ENCODE peak calls at places on chromosomes 16 and 17, in six cellular contexts. One of them, this sample, is unnamed.

GRCh38 chr17:71111945-71112344 is 942.6 kb downstream of the KCNJ2 start:
- ATAC-seq in upper lobe of left lung: no peak
- ATAC-seq in right lobe of liver: no peak
- ATAC-seq in A549: no peak
- ATAC-seq in GM12878: no peak
- ATAC-seq in K562: no peak
- ATAC-seq in this sample: no peak

GRCh38 chr17:31869797-31870568 is 10.9 kb upstream of the COPRS start:
- ATAC-seq in upper lobe of left lung: no peak
- ATAC-seq in right lobe of liver: no peak
- ATAC-seq in A549: no peak
- ATAC-seq in GM12878: no peak
- ATAC-seq in K562: no peak
- ATAC-seq in this sample: no peak

GRCh38 chr16:19130852-19131808 is 17.4 kb downstream of the ITPRIPL2 start:
- ATAC-seq in upper lobe of left lung: peak
- ATAC-seq in right lobe of liver: peak
- ATAC-seq in A549: peak
- ATAC-seq in GM12878: peak
- ATAC-seq in K562: peak
- ATAC-seq in this sample: peak

GRCh38 chr17:18261146-18261515 is 669 bp downstream of the MIEF2 start:
- ATAC-seq in upper lobe of left lung: peak
- ATAC-seq in right lobe of liver: peak
- ATAC-seq in A549: peak
- ATAC-seq in GM12878: peak
- ATAC-seq in K562: peak
- ATAC-seq in this sample: peak

GRCh38 chr17:41678907-41679739 is 9.6 kb upstream of the EIF1 start:
- ATAC-seq in upper lobe of left lung: peak
- ATAC-seq in right lobe of liver: peak
- ATAC-seq in A549: peak
- ATAC-seq in GM12878: peak
- ATAC-seq in K562: peak
- ATAC-seq in this sample: peak

GRCh38 chr17:47618416-47618815 is 31.3 kb upstream of the KPNB1 start:
- ATAC-seq in upper lobe of left lung: no peak
- ATAC-seq in right lobe of liver: peak
- ATAC-seq in A549: peak
- ATAC-seq in GM12878: no peak
- ATAC-seq in K562: no peak
- ATAC-seq in this sample: no peak

GRCh38 chr16:58022601-58023371 is 2.8 kb upstream of the MMP15 start:
- ATAC-seq in upper lobe of left lung: peak
- ATAC-seq in right lobe of liver: no peak
- ATAC-seq in A549: no peak
- ATAC-seq in GM12878: no peak
- ATAC-seq in K562: no peak
- ATAC-seq in this sample: peak

GRCh38 chr17:29215717-29216116 is 30.9 kb upstream of the CRYBA1 start:
- ATAC-seq in upper lobe of left lung: no peak
- ATAC-seq in right lobe of liver: no peak
- ATAC-seq in A549: no peak
- ATAC-seq in GM12878: no peak
- ATAC-seq in K562: no peak
- ATAC-seq in this sample: no peak

GRCh38 chr16:56744996-56745640 is 15.2 kb downstream of the NUP93 start:
- ATAC-seq in upper lobe of left lung: no peak
- ATAC-seq in right lobe of liver: no peak
- ATAC-seq in A549: no peak
- ATAC-seq in GM12878: peak
- ATAC-seq in K562: peak
- ATAC-seq in this sample: no peak

GRCh38 chr17:64118452-64118979 is 11.4 kb downstream of the ERN1 start:
- ATAC-seq in upper lobe of left lung: peak
- ATAC-seq in right lobe of liver: peak
- ATAC-seq in A549: no peak
- ATAC-seq in GM12878: no peak
- ATAC-seq in K562: peak
- ATAC-seq in this sample: peak

GRCh38 chr16:29148867-29149272 is 164.0 kb downstream of the LAT start:
- ATAC-seq in upper lobe of left lung: peak
- ATAC-seq in right lobe of liver: peak
- ATAC-seq in A549: no peak
- ATAC-seq in GM12878: no peak
- ATAC-seq in K562: peak
- ATAC-seq in this sample: no peak

GRCh38 chr17:21043296-21044232 is 753 bp upstream of the USP22 start:
- ATAC-seq in upper lobe of left lung: peak
- ATAC-seq in right lobe of liver: peak
- ATAC-seq in A549: peak
- ATAC-seq in GM12878: peak
- ATAC-seq in K562: peak
- ATAC-seq in this sample: peak
- TF ChIP-seq POLR2A in upper lobe of left lung: peak
- TF ChIP-seq POLR2A in right lobe of liver: peak
- TF ChIP-seq POLR2A in A549: peak
- TF ChIP-seq POLR2A in GM12878: peak
- TF ChIP-seq POLR2A in K562: peak
- TF ChIP-seq POLR2A in this sample: peak

GRCh38 chr16:50311134-50311528 is 44.8 kb downstream of the ADCY7 start:
- ATAC-seq in upper lobe of left lung: no peak
- ATAC-seq in right lobe of liver: no peak
- ATAC-seq in A549: no peak
- ATAC-seq in GM12878: no peak
- ATAC-seq in K562: no peak
- ATAC-seq in this sample: no peak
- TF ChIP-seq POLR2A in upper lobe of left lung: no peak
- TF ChIP-seq POLR2A in right lobe of liver: no peak
- TF ChIP-seq POLR2A in A549: no peak
- TF ChIP-seq POLR2A in GM12878: no peak
- TF ChIP-seq POLR2A in K562: no peak
- TF ChIP-seq POLR2A in this sample: no peak

GRCh38 chr17:34703533-34703932 is 124.2 kb downstream of the TMEM132E start:
- ATAC-seq in upper lobe of left lung: no peak
- ATAC-seq in right lobe of liver: peak
- ATAC-seq in A549: no peak
- ATAC-seq in GM12878: no peak
- ATAC-seq in K562: no peak
- ATAC-seq in this sample: no peak
- TF ChIP-seq POLR2A in upper lobe of left lung: no peak
- TF ChIP-seq POLR2A in right lobe of liver: no peak
- TF ChIP-seq POLR2A in A549: no peak
- TF ChIP-seq POLR2A in GM12878: no peak
- TF ChIP-seq POLR2A in K562: no peak
- TF ChIP-seq POLR2A in this sample: no peak

GRCh38 chr17:77320501-77321256 is 179.9 kb downstream of the SEC14L1 start:
- ATAC-seq in upper lobe of left lung: no peak
- ATAC-seq in right lobe of liver: no peak
- ATAC-seq in A549: no peak
- ATAC-seq in GM12878: peak
- ATAC-seq in K562: peak
- ATAC-seq in this sample: no peak

GRCh38 chr17:77318021-77318420 is 177.3 kb downstream of the SEC14L1 start:
- ATAC-seq in upper lobe of left lung: no peak
- ATAC-seq in right lobe of liver: no peak
- ATAC-seq in A549: no peak
- ATAC-seq in GM12878: no peak
- ATAC-seq in K562: no peak
- ATAC-seq in this sample: no peak

GRCh38 chr17:77318491-77319210 is 177.9 kb downstream of the SEC14L1 start:
- ATAC-seq in upper lobe of left lung: peak
- ATAC-seq in right lobe of liver: no peak
- ATAC-seq in A549: no peak
- ATAC-seq in GM12878: no peak
- ATAC-seq in K562: no peak
- ATAC-seq in this sample: no peak

GRCh38 chr17:77320046-77320445 is 179.3 kb downstream of the SEC14L1 start:
- ATAC-seq in upper lobe of left lung: peak
- ATAC-seq in right lobe of liver: no peak
- ATAC-seq in A549: no peak
- ATAC-seq in GM12878: no peak
- ATAC-seq in K562: no peak
- ATAC-seq in this sample: peak

DNA sequence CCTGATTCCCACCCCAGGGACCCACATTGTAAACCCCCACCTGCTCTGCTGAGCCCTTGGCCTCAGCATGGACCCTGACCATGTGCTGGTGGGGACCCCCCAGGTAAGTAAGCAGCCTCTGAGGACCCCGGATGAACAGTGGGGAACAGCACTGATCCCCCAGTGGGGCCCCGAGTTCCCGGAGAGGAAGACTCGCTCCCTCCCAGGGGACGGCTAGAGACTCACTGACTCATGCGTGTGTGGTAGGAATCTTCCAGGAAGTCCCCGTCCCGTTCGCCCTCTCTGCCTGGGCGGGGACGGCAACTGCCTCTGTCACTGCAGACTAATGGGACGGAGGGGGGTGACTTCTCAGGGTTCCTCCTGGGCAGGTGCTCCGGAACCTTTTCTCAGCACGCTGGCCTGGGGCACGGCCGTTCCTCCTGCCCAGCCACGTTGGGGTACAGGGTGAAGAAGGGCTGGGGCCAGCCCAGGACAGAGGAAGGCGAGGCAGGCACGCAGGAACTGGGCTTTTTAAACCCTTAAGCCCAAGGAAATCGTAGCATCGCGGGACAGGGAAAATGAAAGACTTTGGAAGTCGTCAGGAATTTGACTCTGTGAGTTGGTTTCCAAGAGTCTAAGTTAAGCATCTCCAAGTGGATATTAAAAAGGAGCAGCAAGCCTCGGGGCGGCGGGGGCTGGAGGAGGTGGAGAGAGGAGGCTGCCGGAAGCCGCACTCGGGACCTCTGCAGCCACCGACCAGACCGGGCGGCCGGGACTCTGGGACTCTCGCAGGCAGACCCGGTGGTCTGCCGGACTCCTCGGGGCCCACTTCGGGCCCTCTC is 178.7 kb downstream of the SEC14L1 start:
- ATAC-seq in upper lobe of left lung: peak
- ATAC-seq in right lobe of liver: peak
- ATAC-seq in A549: peak
- ATAC-seq in GM12878: peak
- ATAC-seq in K562: peak
- ATAC-seq in this sample: peak
- TF ChIP-seq POLR2A in upper lobe of left lung: peak
- TF ChIP-seq POLR2A in right lobe of liver: peak
- TF ChIP-seq POLR2A in A549: peak
- TF ChIP-seq POLR2A in GM12878: peak
- TF ChIP-seq POLR2A in K562: peak
- TF ChIP-seq POLR2A in this sample: peak

GRCh38 chr17:21039839-21040575 is 2.8 kb downstream of the USP22 start:
- ATAC-seq in upper lobe of left lung: no peak
- ATAC-seq in right lobe of liver: no peak
- ATAC-seq in A549: no peak
- ATAC-seq in GM12878: no peak
- ATAC-seq in K562: no peak
- ATAC-seq in this sample: no peak

GRCh38 chr17:21044971-21045370 is 2.2 kb upstream of the USP22 start:
- ATAC-seq in upper lobe of left lung: no peak
- ATAC-seq in right lobe of liver: no peak
- ATAC-seq in A549: no peak
- ATAC-seq in GM12878: no peak
- ATAC-seq in K562: no peak
- ATAC-seq in this sample: no peak

GRCh38 chr17:21046215-21046614 is 3.4 kb upstream of the USP22 start:
- ATAC-seq in upper lobe of left lung: no peak
- ATAC-seq in right lobe of liver: no peak
- ATAC-seq in A549: no peak
- ATAC-seq in GM12878: no peak
- ATAC-seq in K562: no peak
- ATAC-seq in this sample: no peak

GRCh38 chr17:21041753-21042433 is 918 bp downstream of the USP22 start:
- ATAC-seq in upper lobe of left lung: peak
- ATAC-seq in right lobe of liver: peak
- ATAC-seq in A549: peak
- ATAC-seq in GM12878: peak
- ATAC-seq in K562: peak
- ATAC-seq in this sample: peak

DNA sequence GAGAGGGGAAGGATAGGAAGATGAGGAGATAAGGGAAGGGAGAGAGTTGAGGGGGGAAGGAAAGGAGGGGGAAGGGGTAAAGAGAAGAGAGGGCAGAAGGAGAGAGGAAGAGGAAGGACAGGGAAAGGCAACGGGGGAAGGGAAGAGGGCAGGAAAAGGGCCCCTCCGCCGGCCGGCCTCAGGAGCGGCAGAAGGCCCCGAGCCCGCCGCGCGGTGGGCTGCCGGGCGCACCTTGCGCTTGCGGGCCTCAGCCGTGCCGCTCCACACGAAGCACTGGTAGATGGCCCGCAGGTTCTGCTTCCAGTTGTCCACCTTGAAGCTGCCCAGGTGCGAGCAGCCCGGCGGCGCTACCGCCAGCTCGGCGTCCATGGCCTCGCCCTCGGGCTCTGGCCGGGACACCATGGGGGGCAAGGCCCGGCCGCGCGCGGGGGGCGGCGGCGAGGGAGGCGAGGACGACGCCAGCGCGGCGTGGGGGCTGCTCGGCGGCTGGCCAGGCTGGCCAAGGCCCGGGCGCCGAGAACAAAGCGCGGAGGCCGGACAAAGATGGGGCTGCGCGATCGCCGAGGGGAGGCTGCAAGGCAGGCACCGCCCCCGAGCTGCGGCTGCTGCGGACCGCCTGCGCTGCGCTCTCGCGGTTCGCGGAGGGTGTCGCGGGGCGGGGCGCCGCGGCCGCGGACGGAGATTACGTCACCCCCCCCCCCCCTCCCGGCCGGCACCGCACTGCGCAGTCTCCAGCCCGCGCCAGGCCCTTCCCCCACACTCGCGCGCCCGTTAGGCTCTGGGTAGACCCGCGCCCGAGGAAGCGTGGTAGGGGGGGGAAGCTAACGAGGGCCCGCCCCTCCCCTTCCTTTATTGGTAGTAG is at the start of gene USP22:
- ATAC-seq in upper lobe of left lung: peak
- ATAC-seq in right lobe of liver: peak
- ATAC-seq in A549: peak
- ATAC-seq in GM12878: peak
- ATAC-seq in K562: peak
- ATAC-seq in this sample: peak
- TF ChIP-seq POLR2A in upper lobe of left lung: peak
- TF ChIP-seq POLR2A in right lobe of liver: peak
- TF ChIP-seq POLR2A in A549: peak
- TF ChIP-seq POLR2A in GM12878: peak
- TF ChIP-seq POLR2A in K562: peak
- TF ChIP-seq POLR2A in this sample: peak

DNA sequence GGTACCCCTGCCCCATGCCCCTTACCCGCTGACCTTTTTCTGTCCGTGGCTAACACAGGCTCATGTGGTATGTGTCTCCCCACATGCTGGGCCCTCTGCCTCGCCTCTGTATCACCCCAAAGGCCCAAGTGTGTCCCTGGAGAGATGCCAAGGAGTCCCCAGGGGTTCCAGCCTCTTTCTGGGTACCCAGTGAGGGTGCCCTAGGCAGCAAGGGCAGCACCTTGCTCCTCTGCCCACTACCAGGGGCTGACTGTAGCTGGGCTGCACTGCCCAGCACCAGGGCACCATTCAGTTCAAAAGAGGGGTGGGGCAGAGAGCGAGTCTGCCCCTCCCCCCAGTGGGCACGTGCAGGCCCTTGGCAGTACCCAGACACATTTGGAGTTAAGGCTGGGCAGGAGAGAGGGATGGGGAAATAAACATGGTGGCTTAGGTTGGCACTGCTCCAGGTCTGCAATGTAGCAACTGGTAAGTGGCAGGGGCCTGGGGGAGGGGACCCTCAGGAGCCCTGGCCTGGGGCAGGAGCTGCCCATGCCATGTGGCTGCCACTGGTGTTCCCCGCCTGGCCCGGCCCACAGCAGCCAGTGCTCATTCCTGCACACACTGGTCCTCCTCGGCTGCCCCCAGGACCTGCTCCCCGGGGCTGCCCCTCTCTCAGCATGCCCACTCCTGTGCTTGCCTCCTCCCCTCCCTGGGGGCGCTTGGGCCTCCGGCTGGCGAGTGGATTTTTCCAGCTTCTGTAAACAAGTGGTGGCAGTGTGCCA is 9.1 kb downstream of the THRA start:
- ATAC-seq in upper lobe of left lung: peak
- ATAC-seq in right lobe of liver: peak
- ATAC-seq in A549: peak
- ATAC-seq in GM12878: no peak
- ATAC-seq in K562: no peak
- ATAC-seq in this sample: peak
- TF ChIP-seq POLR2A in upper lobe of left lung: peak
- TF ChIP-seq POLR2A in right lobe of liver: no peak
- TF ChIP-seq POLR2A in A549: no peak
- TF ChIP-seq POLR2A in GM12878: no peak
- TF ChIP-seq POLR2A in K562: no peak
- TF ChIP-seq POLR2A in this sample: no peak